ENCODE peak calls at places on chromosomes 7 and 10, in ten cellular contexts. Y is body of pancreas, X is suprapubic skin, F is IMR-90, G is stomach, Q is transverse colon, O is adrenal gland, V is prostate gland, P is spleen, S is thyroid gland. K is an unnamed sample. For H3K4me1, the result is how much of the 10 kb centered on the place peaks cover.

GRCh38 chr7:1548438-1548831 is 7.6 kb downstream of the TMEM184A start:
- DNase-seq in Y (no peak), X (no peak), F (no peak), G (no peak), Q (no peak), O (no peak), V (no peak), P (no peak), S (no peak), K (peak)

GRCh38 chr10:111080224-111080623 is 3.4 kb downstream of the ADRA2A start:
- DNase-seq in Y (no peak), X (no peak), F (no peak), G (no peak), Q (no peak), O (no peak), V (no peak), P (no peak), S (no peak), K (no peak)

GRCh38 chr7:24052572-24053223 is 231.3 kb upstream of the NPY start:
- DNase-seq in Y (no peak), X (no peak), F (peak), G (no peak), Q (no peak), O (no peak), V (no peak), P (no peak), S (no peak), K (peak)

GRCh38 chr10:71746344-71747037 is 26.8 kb downstream of the VSIR start:
- DNase-seq in Y (peak), X (no peak), F (no peak), G (peak), Q (peak), O (peak), V (no peak), P (peak), S (peak), K (peak)

GRCh38 chr10:83522881-83523386 is 616.4 kb upstream of the GHITM start:
- DNase-seq in Y (no peak), X (no peak), F (no peak), G (no peak), Q (no peak), O (no peak), V (no peak), P (no peak), S (no peak), K (no peak)

GRCh38 chr7:6183006-6183405 is 89.4 kb downstream of the CYTH3 start:
- DNase-seq in Y (no peak), X (no peak), F (no peak), G (no peak), Q (no peak), O (no peak), V (no peak), P (no peak), S (peak), K (no peak)

GRCh38 chr7:139620676-139621344 is 97.3 kb downstream of the CLEC2L start:
- DNase-seq in Y (peak), X (no peak), F (peak), G (peak), Q (peak), O (peak), V (no peak), P (no peak), S (peak), K (no peak)

GRCh38 chr10:116899626-116900025 is 50.3 kb downstream of the ENO4 start:
- DNase-seq in Y (no peak), X (no peak), F (no peak), G (no peak), Q (no peak), O (no peak), V (no peak), P (no peak), S (no peak), K (no peak)

GRCh38 chr10:7412482-7413251 is 1.8 kb upstream of the SFMBT2 start:
- DNase-seq in Y (peak), X (no peak), F (no peak), G (no peak), Q (peak), O (peak), V (peak), P (peak), S (peak), K (peak)

GRCh38 chr10:91077549-91078017 is 142.9 kb upstream of the PCGF5 start:
- DNase-seq in Y (peak), X (no peak), F (peak), G (peak), Q (peak), O (peak), V (peak), P (peak), S (peak), K (peak)

DNA sequence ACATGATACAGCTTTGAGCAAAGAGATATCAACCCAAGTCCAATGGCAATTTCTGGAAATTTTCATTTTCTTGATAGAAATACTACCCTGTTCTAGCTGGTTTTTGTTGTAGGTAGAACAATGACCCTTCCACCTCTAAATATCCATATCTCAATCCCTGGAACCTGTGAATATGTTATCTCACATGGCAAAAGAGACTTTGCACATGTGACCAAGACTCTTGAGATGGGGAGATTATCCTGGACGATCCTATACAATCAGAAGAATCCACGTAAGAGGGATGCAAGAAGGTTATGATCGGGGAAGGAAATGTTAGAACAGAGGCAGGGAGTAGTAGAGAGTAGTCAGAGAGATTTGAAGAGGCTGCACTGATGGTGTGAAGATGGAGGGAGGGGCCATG is 124.9 kb downstream of the CCDC71L start:
- DNase-seq in Y (no peak), X (no peak), F (no peak), G (no peak), Q (no peak), O (no peak), V (no peak), P (no peak), S (no peak), K (no peak)
- TF ChIP-seq POLR2A in Y (no peak), X (no peak), F (no peak), G (no peak), Q (no peak), O (no peak), V (no peak), P (no peak), S (no peak), K (no peak)

DNA sequence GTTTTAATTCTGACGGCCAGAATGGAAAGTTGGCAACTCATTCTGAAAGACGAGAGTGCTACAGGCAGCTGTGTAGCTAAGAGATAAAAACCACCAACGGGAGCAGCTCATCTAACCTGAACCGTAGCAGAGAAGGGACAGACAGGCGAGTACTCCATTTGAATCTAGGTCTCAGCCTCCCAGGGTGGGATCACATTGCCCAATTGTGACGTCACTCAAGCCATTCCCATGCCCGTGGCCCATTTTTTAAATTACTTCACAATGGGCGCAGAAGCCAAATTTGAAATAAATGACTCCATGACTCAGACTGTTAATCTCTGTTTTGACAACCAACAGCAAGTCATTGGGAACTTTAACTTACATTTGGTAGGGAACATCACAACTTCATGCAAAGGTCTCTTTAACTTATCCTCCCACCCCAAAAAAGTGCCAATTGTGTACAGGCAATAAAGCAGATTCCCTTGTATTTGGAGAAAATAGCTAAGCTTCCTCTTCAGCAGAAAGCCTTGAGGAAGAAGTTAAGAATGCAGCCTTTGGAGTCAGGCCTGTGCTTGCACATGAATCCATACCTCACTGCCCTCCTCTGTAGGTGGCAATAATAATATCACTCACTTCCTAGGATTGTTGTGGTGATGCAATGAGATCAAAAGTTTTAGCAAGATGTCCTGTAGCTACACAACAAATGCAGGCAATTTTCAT is 93.2 kb upstream of the KIF5B start:
- DNase-seq in Y (peak), X (peak), F (peak), G (peak), Q (peak), O (peak), V (no peak), P (no peak), S (peak), K (no peak)
- H3K4me1 ChIP-seq in Y (under half), X (under half), F (under half), G (under half), Q (under half), O (under half), V (under half), P (under half), S (under half), K (under half)

GRCh38 chr7:74293577-74293908 is 4.3 kb downstream of the CLIP2 start:
- DNase-seq in Y (peak), X (no peak), F (no peak), G (no peak), Q (no peak), O (no peak), V (no peak), P (no peak), S (no peak), K (no peak)
- H3K27ac ChIP-seq in Y (peak), X (no peak), F (no peak), G (peak), Q (peak), O (peak), V (no peak), P (peak), S (no peak), K (peak)

DNA sequence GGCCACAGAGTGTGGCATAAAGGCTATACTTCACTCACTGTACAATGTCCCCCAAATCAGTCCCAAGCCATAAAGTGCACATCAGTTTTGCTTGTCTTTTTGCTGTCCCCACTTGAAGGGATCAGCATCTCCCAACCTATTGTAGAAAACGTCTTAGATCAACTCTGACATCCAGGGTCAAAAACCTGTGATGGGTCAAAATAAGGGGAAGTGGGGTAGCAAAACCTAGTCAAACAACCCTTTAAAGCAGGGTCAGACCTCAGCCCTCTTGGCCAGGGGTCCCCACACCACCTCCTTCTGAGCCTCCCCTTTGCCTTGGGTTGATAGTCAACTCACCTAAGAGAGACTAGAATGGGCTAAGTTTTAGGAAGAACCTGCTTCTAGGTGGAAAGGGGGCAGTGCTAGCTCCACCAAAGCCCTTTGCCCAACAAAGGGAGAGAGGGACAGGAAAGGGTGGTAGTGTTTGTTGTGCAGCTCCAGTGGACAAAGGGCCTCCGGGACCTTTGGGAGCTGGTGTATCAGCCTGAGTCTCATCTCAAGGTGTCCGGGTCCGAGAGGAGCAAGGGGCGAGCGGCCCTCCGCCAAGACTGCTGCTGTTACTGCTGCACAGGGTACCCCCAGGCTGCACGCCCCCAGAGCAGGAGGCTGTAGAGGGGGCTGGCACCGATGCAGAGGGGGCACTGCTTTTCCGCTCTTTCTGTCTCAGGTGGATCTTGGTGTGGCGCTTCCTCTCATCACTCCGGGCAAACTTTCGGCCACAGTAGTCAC is 3.3 kb downstream of the EGR2 start:
- DNase-seq in Y (no peak), X (no peak), F (no peak), G (no peak), Q (no peak), O (no peak), V (no peak), P (peak), S (no peak), K (no peak)
- TF ChIP-seq POLR2A in Y (no peak), X (no peak), F (no peak), G (no peak), Q (no peak), O (no peak), V (no peak), P (no peak), S (no peak), K (no peak)

GRCh38 chr10:52453501-52453900 is 139.4 kb downstream of the DKK1 start:
- DNase-seq in Y (no peak), X (no peak), F (no peak), G (no peak), Q (no peak), O (no peak), V (no peak), P (no peak), S (no peak), K (no peak)
- H3K4me1 ChIP-seq in Y (under half), X (under half), F (under half), G (under half), Q (under half), O (under half), V (under half), P (under half), S (under half), K (under half)

GRCh38 chr10:87916515-87916914 is 53.1 kb downstream of the PTEN start:
- DNase-seq in Y (no peak), X (no peak), F (no peak), G (no peak), Q (no peak), O (no peak), V (no peak), P (no peak), S (no peak), K (no peak)

GRCh38 chr10:87918254-87918859 is 54.9 kb downstream of the PTEN start:
- DNase-seq in Y (no peak), X (no peak), F (no peak), G (no peak), Q (no peak), O (no peak), V (no peak), P (no peak), S (no peak), K (no peak)

GRCh38 chr10:87913170-87913921 is 49.9 kb downstream of the PTEN start:
- DNase-seq in Y (no peak), X (no peak), F (no peak), G (no peak), Q (no peak), O (no peak), V (no peak), P (no peak), S (no peak), K (no peak)

GRCh38 chr10:87915406-87915805 is 52.0 kb downstream of the PTEN start:
- DNase-seq in Y (no peak), X (no peak), F (no peak), G (no peak), Q (no peak), O (no peak), V (no peak), P (no peak), S (no peak), K (no peak)

GRCh38 chr10:87915989-87916388 is 52.6 kb downstream of the PTEN start:
- DNase-seq in Y (no peak), X (no peak), F (peak), G (no peak), Q (no peak), O (no peak), V (no peak), P (no peak), S (no peak), K (no peak)
- H3K27ac ChIP-seq in Y (no peak), X (no peak), F (no peak), G (no peak), Q (no peak), O (no peak), V (no peak), P (peak), S (no peak), K (no peak)

K was measured in upper lobe of left lung.